ENCODE peak calls at places on chromosomes 6 and 20, in ten cellular contexts. P is activated T-helper 1 cell treated with anti-CD3 and anti-CD28 coated beads, Interleukin-12 subunit alpha, Interleukin-12 subunit beta, Interleukin-2, Interleukin-4 antibody, amounts not matched to agents 30 ng/mL and 10 ng/mL and 1 ng/mL, durations not matched to agents 14 hours and 24 hours and 36 hours; T is SK-N-DZ; B is GM10248; W is HCEC 1CT; G is Karpas-422; Y is AG10803; I is ovary; N is NCI-H1694 treated with DMSO at 0.1 percent for 48 hours; K is CD4-positive, alpha-beta T cell. R is an unnamed sample.

GRCh38 chr6:56656466-56656865 is 13.8 kb upstream of the DST start:
- DNase-seq in N (no peak), P (no peak), I (no peak), K (no peak), G (no peak), T (no peak), Y (no peak), B (no peak), W (no peak), R (no peak)

GRCh38 chr6:145705561-145705960 is 29.8 kb downstream of the EPM2A start:
- DNase-seq in T (no peak), N (no peak), G (no peak), P (no peak), B (no peak), K (no peak), Y (peak), W (peak), I (no peak), R (no peak)

GRCh38 chr6:41589223-41589622 is 43.0 kb downstream of the FOXP4 start:
- DNase-seq in G (no peak), I (no peak), N (no peak), Y (no peak), T (no peak), P (no peak), K (no peak), W (no peak), B (no peak), R (no peak)

GRCh38 chr20:43988867-43989266 is 74.2 kb downstream of the TOX2 start:
- DNase-seq in I (no peak), T (no peak), P (no peak), K (no peak), G (no peak), Y (peak), N (no peak), W (peak), B (no peak), R (no peak)

GRCh38 chr20:16505894-16506293 is 67.4 kb downstream of the KIF16B start:
- DNase-seq in Y (no peak), T (no peak), K (no peak), W (no peak), B (no peak), I (no peak), G (peak), N (no peak), P (no peak), R (no peak)

GRCh38 chr20:54219751-54220426 is 12.0 kb downstream of the PFDN4 start:
- DNase-seq in N (peak), I (no peak), P (no peak), T (peak), B (no peak), W (peak), G (peak), K (no peak), Y (peak), R (no peak)

GRCh38 chr6:118864330-118865166 is 29.4 kb upstream of the ASF1A start:
- DNase-seq in B (no peak), G (peak), T (no peak), K (no peak), P (no peak), Y (no peak), I (no peak), N (no peak), W (no peak), R (no peak)

GRCh38 chr6:45736134-45736533 is 279.5 kb downstream of the CLIC5 start:
- DNase-seq in G (no peak), K (no peak), I (no peak), T (no peak), N (no peak), W (no peak), Y (no peak), B (no peak), P (no peak), R (no peak)

GRCh38 chr6:33118525-33119123 is 42.8 kb downstream of the HLA-DPB1 start:
- DNase-seq in K (no peak), I (no peak), P (no peak), N (peak), G (peak), W (peak), B (peak), Y (peak), T (peak), R (no peak)

GRCh38 chr20:58531063-58531462 is 15.9 kb upstream of the APCDD1L start:
- DNase-seq in T (no peak), P (no peak), G (no peak), I (no peak), W (no peak), B (no peak), N (no peak), Y (no peak), K (no peak), R (no peak)

R was measured in T-helper 22 cell.